ENCODE peak calls at places on chromosomes 3 and 15, in eight cellular contexts. K is NCI-H1694; S is activated gamma-delta T cell treated with anti-CD3 and anti-CD28 coated beads, Interleukin-2, amount 50 U/mL, for 16 hours; L is pancreas; Z is omental fat pad; C is stimulated activated CD8-positive, alpha-beta memory T cell treated with anti-CD3 and anti-CD28 coated beads, Interleukin-4, amount 100 ng/mL, for 4 hours; J is mucosa of gallbladder; W is H54. T is an unnamed sample.

GRCh38 chr3:171056528-171056927 is 30.0 kb upstream of the SLC2A2 start:
- DNase-seq in K (no peak), S (no peak), L (no peak), Z (no peak), C (no peak), J (no peak), W (no peak), T (no peak)

GRCh38 chr15:62446984-62447383 is 281.9 kb upstream of the C2CD4B start:
- DNase-seq in K (no peak), S (no peak), L (no peak), Z (no peak), C (no peak), J (no peak), W (no peak), T (no peak)

GRCh38 chr3:115999001-115999400 is 375.7 kb downstream of the GAP43 start:
- DNase-seq in K (peak), S (no peak), L (no peak), Z (no peak), C (no peak), J (no peak), W (no peak), T (no peak)

GRCh38 chr15:37041042-37041441 is 59.3 kb downstream of the MEIS2 start:
- DNase-seq in K (no peak), S (no peak), L (no peak), Z (no peak), C (no peak), J (no peak), W (no peak), T (no peak)

GRCh38 chr15:75348563-75349350 is 1.9 kb downstream of the NEIL1 start:
- DNase-seq in K (no peak), S (no peak), L (no peak), Z (no peak), C (no peak), J (no peak), W (no peak), T (peak)

GRCh38 chr15:95557226-95558046 is 773.1 kb upstream of the NR2F2 start:
- DNase-seq in K (no peak), S (no peak), L (no peak), Z (no peak), C (no peak), J (no peak), W (peak), T (no peak)

GRCh38 chr3:129119365-129120100 is 2.1 kb downstream of the RAB43 start:
- DNase-seq in K (no peak), S (no peak), L (peak), Z (no peak), C (no peak), J (peak), W (no peak), T (peak)

GRCh38 chr15:29262738-29263137 is 6.9 kb downstream of the NSMCE3 start:
- DNase-seq in K (no peak), S (no peak), L (no peak), Z (no peak), C (no peak), J (no peak), W (no peak), T (no peak)

GRCh38 chr15:77543159-77543882 is 89.4 kb downstream of the LINGO1 start:
- DNase-seq in K (peak), S (peak), L (peak), Z (peak), C (peak), J (peak), W (peak), T (peak)

GRCh38 chr3:28018925-28019718 is 222.3 kb upstream of the CMC1 start:
- DNase-seq in K (no peak), S (no peak), L (no peak), Z (no peak), C (no peak), J (no peak), W (no peak), T (no peak)

T was measured in left lung.